ENCODE peak calls at places on chromosome 3, in five cellular contexts. F is pancreas, S is WERI-Rb-1, G is prostate gland, U is AG04450. M is an unnamed sample.

GRCh38 chr3:27914199-27914598 is 192.1 kb upstream of the EOMES start:
- DNase-seq in F (no peak), S (peak), G (no peak), U (no peak), M (no peak)

GRCh38 chr3:178646205-178646604 is 110.0 kb downstream of the KCNMB2 start:
- DNase-seq in F (no peak), S (no peak), G (no peak), U (no peak), M (no peak)

GRCh38 chr3:193665370-193665989 is 72.5 kb downstream of the OPA1 start:
- DNase-seq in F (no peak), S (no peak), G (no peak), U (peak), M (peak)

GRCh38 chr3:24773798-24774197 is 279.1 kb upstream of the THRB start:
- DNase-seq in F (peak), S (peak), G (peak), U (peak), M (peak)

GRCh38 chr3:58597770-58598310 is 20.6 kb upstream of the FAM107A start:
- DNase-seq in F (no peak), S (no peak), G (no peak), U (no peak), M (no peak)

GRCh38 chr3:134030382-134030753 is 643 bp upstream of the SLCO2A1 start:
- DNase-seq in F (no peak), S (no peak), G (peak), U (no peak), M (no peak)

GRCh38 chr3:118075873-118076272 is 958.8 kb downstream of the IGSF11 start:
- DNase-seq in F (no peak), S (no peak), G (no peak), U (peak), M (no peak)

GRCh38 chr3:124629492-124629891 is 100.8 kb upstream of the UMPS start:
- DNase-seq in F (no peak), S (no peak), G (no peak), U (no peak), M (no peak)

GRCh38 chr3:170751083-170751893 is 118.7 kb downstream of the RPL22L1 start:
- DNase-seq in F (peak), S (no peak), G (peak), U (peak), M (no peak)

GRCh38 chr3:127103116-127103515 is 89.8 kb upstream of the PRR23E start:
- DNase-seq in F (no peak), S (no peak), G (no peak), U (no peak), M (no peak)

GRCh38 chr3:76961284-76961683 is 78.6 kb upstream of the ROBO2 start:
- DNase-seq in F (no peak), S (no peak), G (no peak), U (no peak), M (no peak)

GRCh38 chr3:46990573-46991374 is 11.3 kb downstream of the NBEAL2 start:
- DNase-seq in F (no peak), S (no peak), G (no peak), U (no peak), M (no peak)

GRCh38 chr3:78049501-78049900 is 1009.6 kb downstream of the ROBO2 start:
- DNase-seq in F (no peak), S (no peak), G (no peak), U (no peak), M (no peak)
- H3K4me3 ChIP-seq in F (no peak), S (no peak), G (no peak), U (no peak), M (no peak)

DNA sequence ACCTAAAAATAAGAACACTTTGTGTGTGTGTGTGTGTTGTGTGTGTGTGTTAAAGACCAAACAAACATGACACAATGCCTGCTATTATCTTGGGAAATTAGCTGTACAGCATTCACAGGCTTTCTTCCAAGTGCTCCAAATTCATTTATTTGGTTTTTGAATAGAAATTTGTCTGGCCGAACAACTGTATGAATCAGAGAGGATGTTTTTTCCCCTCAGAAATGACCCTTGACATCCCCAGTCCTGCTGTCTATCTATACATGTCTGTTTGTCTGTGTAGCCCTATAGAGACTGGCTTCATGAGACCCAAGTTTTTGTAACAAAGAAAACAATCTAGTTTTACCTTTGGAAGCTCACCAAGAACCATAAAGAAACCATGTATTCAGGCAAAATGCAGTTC is 549.8 kb downstream of the NSUN3 start:
- DNase-seq in F (no peak), S (no peak), G (no peak), U (no peak), M (no peak)
- H3K4me3 ChIP-seq in F (no peak), S (no peak), G (no peak), U (no peak), M (no peak)

GRCh38 chr3:167450675-167451074 is 23.2 kb downstream of the SERPINI2 start:
- DNase-seq in F (no peak), S (no peak), G (no peak), U (no peak), M (no peak)
- H3K4me3 ChIP-seq in F (no peak), S (no peak), G (no peak), U (no peak), M (no peak)

GRCh38 chr3:17772556-17772955 is 30.1 kb upstream of the TBC1D5 start:
- DNase-seq in F (no peak), S (no peak), G (no peak), U (no peak), M (no peak)

GRCh38 chr3:17770682-17771081 is 28.3 kb upstream of the TBC1D5 start:
- DNase-seq in F (no peak), S (no peak), G (no peak), U (no peak), M (no peak)

GRCh38 chr3:17771177-17772048 is 29.0 kb upstream of the TBC1D5 start:
- DNase-seq in F (no peak), S (no peak), G (no peak), U (no peak), M (peak)

DNA sequence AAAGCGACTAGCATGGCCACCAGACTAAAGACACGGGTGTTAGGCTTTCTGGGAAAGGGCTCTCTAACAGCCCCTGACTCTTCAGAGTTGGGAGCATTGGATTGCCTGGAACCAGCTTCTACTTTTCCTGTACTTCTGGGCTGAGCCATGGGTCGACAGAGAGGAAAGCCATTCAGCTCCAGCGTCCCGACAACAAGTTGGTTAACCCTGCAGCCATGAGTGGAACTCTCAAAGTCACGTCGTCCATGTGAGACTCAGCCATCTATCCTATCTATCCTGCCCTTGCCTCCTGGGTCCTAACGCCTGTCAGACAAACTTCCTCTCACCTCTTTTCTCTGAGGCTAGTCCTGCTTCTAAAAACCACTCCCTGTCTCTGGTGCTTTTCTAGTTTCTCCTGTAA is 32.6 kb upstream of the TBC1D5 start:
- DNase-seq in F (no peak), S (no peak), G (no peak), U (no peak), M (no peak)
- H3K4me3 ChIP-seq in F (no peak), S (no peak), G (no peak), U (no peak), M (no peak)

DNA sequence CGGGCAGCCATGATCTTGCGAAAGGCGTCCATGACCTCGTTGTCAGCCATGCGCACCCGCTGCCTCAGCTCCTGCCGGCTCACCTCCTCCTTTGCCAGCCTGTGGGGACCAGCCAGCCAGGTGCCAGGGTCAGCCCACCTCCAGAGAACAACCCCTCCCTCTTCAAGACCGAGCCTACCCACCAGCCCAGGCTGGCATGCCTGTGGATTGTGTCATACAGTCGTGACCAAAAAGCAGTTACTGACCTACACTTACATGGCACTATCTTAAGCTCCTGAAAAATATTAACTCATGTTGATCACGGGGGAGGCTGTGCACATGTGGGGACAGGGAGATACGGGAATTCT is 10.7 kb upstream of the CAMK1 start:
- DNase-seq in F (no peak), S (no peak), G (no peak), U (no peak), M (no peak)
- H3K4me3 ChIP-seq in F (no peak), S (no peak), G (no peak), U (no peak), M (no peak)

GRCh38 chr3:38207262-38208003 is 42.1 kb downstream of the OXSR1 start:
- DNase-seq in F (no peak), S (no peak), G (no peak), U (no peak), M (no peak)

GRCh38 chr3:38205472-38205805 is 40.1 kb downstream of the OXSR1 start:
- DNase-seq in F (no peak), S (no peak), G (no peak), U (no peak), M (no peak)

GRCh38 chr3:38204599-38205471 is 39.5 kb downstream of the OXSR1 start:
- DNase-seq in F (no peak), S (no peak), G (no peak), U (no peak), M (no peak)

GRCh38 chr3:38203690-38204089 is 38.4 kb downstream of the OXSR1 start:
- DNase-seq in F (no peak), S (no peak), G (no peak), U (no peak), M (no peak)
- H3K4me3 ChIP-seq in F (no peak), S (no peak), G (no peak), U (no peak), M (no peak)

GRCh38 chr3:99884484-99884883 is 66.8 kb downstream of the CMSS1 start:
- DNase-seq in F (no peak), S (no peak), G (no peak), U (no peak), M (no peak)

GRCh38 chr3:99883693-99884092 is 66.0 kb downstream of the CMSS1 start:
- DNase-seq in F (no peak), S (no peak), G (no peak), U (no peak), M (no peak)

GRCh38 chr3:99881121-99881524 is 63.5 kb downstream of the CMSS1 start:
- DNase-seq in F (no peak), S (no peak), G (no peak), U (no peak), M (no peak)

GRCh38 chr3:99882436-99883137 is 64.9 kb downstream of the CMSS1 start:
- DNase-seq in F (no peak), S (no peak), G (no peak), U (no peak), M (no peak)

GRCh38 chr3:99883138-99883461 is 65.4 kb downstream of the CMSS1 start:
- DNase-seq in F (no peak), S (no peak), G (no peak), U (no peak), M (no peak)
- H3K4me3 ChIP-seq in F (no peak), S (no peak), G (no peak), U (no peak), M (no peak)

GRCh38 chr3:114606336-114606735 is 312.5 kb downstream of the TIGIT start:
- DNase-seq in F (no peak), S (no peak), G (no peak), U (no peak), M (no peak)

GRCh38 chr3:114608293-114608692 is 314.5 kb downstream of the TIGIT start:
- DNase-seq in F (no peak), S (no peak), G (no peak), U (peak), M (no peak)

GRCh38 chr3:114615535-114616064 is 321.8 kb downstream of the TIGIT start:
- DNase-seq in F (no peak), S (no peak), G (no peak), U (no peak), M (no peak)

DNA sequence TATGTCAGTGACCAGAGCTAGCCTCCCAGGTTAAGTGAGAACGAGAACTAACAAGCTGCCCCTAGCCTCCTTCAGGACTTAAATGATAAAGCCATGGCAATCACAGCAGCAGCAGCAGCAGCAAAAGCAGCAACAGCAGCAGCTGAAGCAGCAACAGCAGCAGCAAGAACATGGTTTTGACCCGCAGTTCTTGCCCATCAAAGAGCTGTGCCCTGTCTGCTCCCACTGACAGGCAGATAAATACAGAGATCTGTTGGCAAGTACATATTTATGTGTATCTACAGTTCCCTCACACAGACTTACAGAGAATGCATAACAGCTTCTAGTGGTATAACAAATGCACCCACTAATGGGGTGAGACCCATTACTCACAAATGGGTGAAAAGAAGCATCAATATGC is 316.1 kb downstream of the TIGIT start:
- DNase-seq in F (no peak), S (no peak), G (no peak), U (no peak), M (no peak)
- H3K4me3 ChIP-seq in F (no peak), S (no peak), G (no peak), U (no peak), M (no peak)

GRCh38 chr3:37961622-37962455 is 28.7 kb upstream of the VILL start:
- DNase-seq in F (no peak), S (no peak), G (no peak), U (no peak), M (no peak)

GRCh38 chr3:37962906-37963486 is 27.6 kb upstream of the VILL start:
- DNase-seq in F (no peak), S (no peak), G (no peak), U (no peak), M (no peak)

GRCh38 chr3:37964716-37965115 is 25.9 kb upstream of the VILL start:
- DNase-seq in F (no peak), S (no peak), G (no peak), U (no peak), M (no peak)

GRCh38 chr3:37967252-37967881 is 23.2 kb upstream of the VILL start:
- DNase-seq in F (peak), S (peak), G (peak), U (peak), M (peak)

GRCh38 chr3:37963635-37964034 is 27.0 kb upstream of the VILL start:
- DNase-seq in F (no peak), S (no peak), G (no peak), U (no peak), M (no peak)
- H3K4me3 ChIP-seq in F (no peak), S (no peak), G (no peak), U (no peak), M (no peak)

DNA sequence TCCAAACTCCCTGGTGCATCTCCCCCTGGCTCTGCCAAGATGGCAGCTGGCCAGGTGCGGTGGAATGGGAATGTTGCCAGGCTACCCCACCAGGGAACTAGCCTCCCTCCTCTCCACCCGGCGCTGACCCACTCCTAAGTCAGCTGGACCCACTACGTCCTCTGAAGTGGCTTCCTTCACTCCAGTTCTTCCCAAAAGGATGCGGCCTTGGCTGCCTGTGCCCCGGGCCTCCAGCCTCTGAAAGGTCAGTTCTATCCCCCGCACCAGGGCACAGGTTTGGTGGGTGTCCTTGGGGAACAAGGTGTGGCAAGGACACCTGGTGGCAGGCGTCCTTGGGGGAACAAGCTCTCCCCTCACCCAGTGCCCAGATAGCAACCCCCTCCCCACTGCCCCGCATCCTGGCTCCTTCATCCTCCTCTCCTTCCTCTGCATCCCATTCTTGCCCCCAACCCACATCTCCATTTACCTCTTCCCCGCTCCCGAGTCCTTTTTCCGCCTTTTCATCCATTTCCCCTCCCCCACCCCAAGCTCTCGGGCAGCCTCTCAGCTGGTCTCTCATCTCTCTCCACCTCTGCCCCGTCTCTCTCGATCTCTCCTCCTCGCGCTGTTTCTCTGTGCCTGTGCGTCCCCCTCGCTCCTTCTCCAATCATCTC is 54.0 kb downstream of the LHFPL4 start:
- DNase-seq in F (no peak), S (no peak), G (no peak), U (no peak), M (no peak)
- H3K4me3 ChIP-seq in F (no peak), S (no peak), G (no peak), U (peak), M (no peak)

M was measured in MM.1S.